ENCODE peak calls at places on chromosome 2, in nine cellular contexts. K, H, Q, V, C, A, F, P and X are unnamed samples.

GRCh38 chr2:177106212-177106611 is 106.4 kb upstream of the HNRNPA3 start:
- DNase-seq in K (no peak), H (peak; percentile 43), Q (no peak), V (no peak), C (peak; percentile 11), A (no peak), F (no peak), P (no peak), X (no peak)

GRCh38 chr2:69798909-69799526 is 30.4 kb upstream of the GMCL1 start:
- DNase-seq in K (peak; percentile 68), H (no peak), Q (peak; percentile 94), V (no peak), C (peak; percentile 64), A (no peak), F (no peak), P (no peak), X (peak; percentile 88)

GRCh38 chr2:229582151-229582550 is 132.2 kb downstream of the DNER start:
- DNase-seq in K (no peak), H (no peak), Q (no peak), V (no peak), C (no peak), A (no peak), F (no peak), P (no peak), X (no peak)

GRCh38 chr2:28545590-28546195 is 49.8 kb downstream of the PLB1 start:
- DNase-seq in K (no peak), H (no peak), Q (no peak), V (no peak), C (no peak), A (no peak), F (no peak), P (peak; percentile 35), X (peak; percentile 93)

GRCh38 chr2:115694651-115695050 is 1252.2 kb downstream of the DPP10 start:
- DNase-seq in K (no peak), H (no peak), Q (no peak), V (no peak), C (no peak), A (no peak), F (no peak), P (no peak), X (no peak)

GRCh38 chr2:33583194-33583938 is 15.7 kb downstream of the FAM98A start:
- DNase-seq in K (peak; percentile 53), H (peak; percentile 37), Q (peak; percentile 17), V (no peak), C (peak; percentile 37), A (peak; percentile 26), F (no peak), P (no peak), X (peak; percentile 7)

GRCh38 chr2:232838406-232838874 is 31.6 kb upstream of the SNORC start:
- DNase-seq in K (peak; percentile 43), H (no peak), Q (peak; percentile 81), V (peak; percentile 24), C (peak; percentile 66), A (peak; percentile 55), F (no peak), P (peak; percentile 69), X (peak; percentile 30)

GRCh38 chr2:235416816-235417499 is 76.9 kb upstream of the AGAP1 start:
- DNase-seq in K (peak; percentile 40), H (peak; percentile 33), Q (no peak), V (no peak), C (peak; percentile 12), A (no peak), F (no peak), P (no peak), X (no peak)

GRCh38 chr2:481388-481787 is 193.5 kb upstream of the ALKAL2 start:
- DNase-seq in K (no peak), H (no peak), Q (no peak), V (no peak), C (no peak), A (no peak), F (no peak), P (no peak), X (no peak)

GRCh38 chr2:41167014-41167413 is 715.1 kb upstream of the SLC8A1 start:
- DNase-seq in K (no peak), H (peak; percentile 17), Q (no peak), V (no peak), C (no peak), A (no peak), F (no peak), P (no peak), X (no peak)